ENCODE peak calls at places on chromosomes 16 and 17, in ten cellular contexts. R is PC-3; J is psoas muscle; A is IMR-90; K is spleen; E is lower lobe of right lung; Y is heart left ventricle; P is esophagus squamous epithelium; M is left ventricle myocardium inferior; H is CD8-positive, alpha-beta T cell. V is an unnamed sample.

GRCh38 chr17:32350662-32351418 is 883 bp downstream of the ZNF207 start:
- DNase-seq in P (no peak), K (no peak), Y (peak; percentile 35), J (no peak), H (peak; percentile 44), R (peak; percentile 38), A (peak; percentile 62), M (no peak), E (no peak), V (peak; percentile 54)

GRCh38 chr16:83338941-83339340 is 468.8 kb upstream of the HSBP1 start:
- DNase-seq in H (no peak), R (no peak), M (no peak), J (no peak), Y (no peak), P (no peak), K (no peak), A (peak; percentile 37), E (no peak), V (no peak)

GRCh38 chr17:65027305-65027704 is 29.2 kb downstream of the GNA13 start:
- DNase-seq in E (no peak), M (no peak), P (no peak), J (no peak), H (peak; percentile 49), A (peak; percentile 83), Y (no peak), R (peak; percentile 96), K (no peak), V (peak; percentile 81)

GRCh38 chr16:64933890-64934289 is 188.0 kb downstream of the CDH11 start:
- DNase-seq in J (no peak), M (peak; percentile 19), E (no peak), Y (peak; percentile 51), P (no peak), R (no peak), A (peak; percentile 45), K (no peak), H (no peak), V (no peak)

GRCh38 chr17:78360371-78361226 is 722 bp upstream of the SOCS3 start:
- DNase-seq in E (peak; percentile 97), A (peak; percentile 80), P (peak; percentile 46), R (peak; percentile 98), Y (peak; percentile 92), K (peak; percentile 99), M (peak; percentile 92), H (peak; percentile 95), J (peak; percentile 97), V (no peak)

GRCh38 chr17:9783012-9783411 is 8.4 kb downstream of the DHRS7C start:
- DNase-seq in E (no peak), R (no peak), A (no peak), M (no peak), P (no peak), H (no peak), K (no peak), J (no peak), Y (no peak), V (no peak)

GRCh38 chr17:56884483-56885144 is 29.2 kb downstream of the TRIM25 start:
- DNase-seq in J (no peak), A (no peak), R (no peak), K (no peak), M (no peak), H (no peak), Y (no peak), E (no peak), P (no peak), V (no peak)

GRCh38 chr17:59496178-59496577 is 69.2 kb upstream of the DHX40 start:
- DNase-seq in R (no peak), Y (no peak), M (no peak), A (no peak), K (no peak), P (no peak), E (no peak), J (no peak), H (no peak), V (no peak)

GRCh38 chr17:68512967-68513474 is 791 bp downstream of the PRKAR1A start:
- DNase-seq in E (no peak), A (peak; percentile 43), H (no peak), J (no peak), P (no peak), K (no peak), R (peak; percentile 44), M (no peak), Y (no peak), V (peak; percentile 20)

GRCh38 chr17:59620064-59620359 is 317 bp downstream of the CLTC start:
- DNase-seq in E (no peak), M (no peak), H (no peak), R (no peak), A (no peak), J (no peak), Y (no peak), K (no peak), P (peak; percentile 46), V (no peak)

GRCh38 chr16:29663020-29663828 is at the start of gene SPN:
- DNase-seq in J (no peak), A (no peak), E (peak; percentile 55), H (peak; percentile 42), Y (no peak), P (no peak), M (no peak), R (no peak), K (peak; percentile 80), V (no peak)

GRCh38 chr16:51151951-51152663 is 1.0 kb upstream of the SALL1 start:
- DNase-seq in K (no peak), J (no peak), R (no peak), H (no peak), Y (peak; percentile 49), P (no peak), A (peak; percentile 80), E (no peak), M (no peak), V (no peak)

GRCh38 chr17:43587647-43588046 is 41.5 kb upstream of the ETV4 start:
- DNase-seq in K (no peak), J (no peak), P (no peak), Y (no peak), A (no peak), H (no peak), M (no peak), E (no peak), R (no peak), V (no peak)

GRCh38 chr17:1347681-1348318 is 52.2 kb downstream of the YWHAE start:
- DNase-seq in H (no peak), R (no peak), E (peak; percentile 46), M (no peak), Y (peak; percentile 32), J (peak; percentile 67), P (no peak), A (peak; percentile 16), K (peak; percentile 81), V (no peak)

GRCh38 chr16:88754912-88755744 is 29.9 kb downstream of the PIEZO1 start:
- DNase-seq in Y (no peak), H (no peak), P (no peak), M (no peak), K (no peak), E (no peak), R (peak; percentile 73), J (no peak), A (peak; percentile 63), V (peak; percentile 94)

DNA sequence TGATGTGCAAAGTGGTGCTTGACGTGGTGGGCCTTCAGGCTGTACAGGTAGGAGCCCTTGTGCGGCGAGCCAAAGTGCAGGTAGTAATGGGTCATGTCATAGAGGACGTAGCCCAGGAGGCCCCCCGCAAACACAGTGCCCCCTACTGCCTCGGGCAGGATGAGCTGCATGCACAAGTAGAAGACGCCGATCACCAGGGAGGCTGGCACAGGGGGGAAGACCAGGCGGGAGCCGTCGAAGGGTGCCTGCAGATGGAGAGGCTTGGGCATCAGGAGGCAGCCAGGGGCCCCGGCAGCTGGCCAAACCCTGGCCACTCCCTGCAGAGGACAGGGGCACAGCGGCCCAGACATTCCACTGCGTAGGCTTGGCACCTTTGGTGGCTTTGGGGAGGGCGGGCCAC is 15.7 kb upstream of the MLKL start:
- DNase-seq in R (no peak), E (no peak), M (no peak), Y (no peak), H (no peak), J (no peak), K (peak; percentile 55), P (no peak), A (no peak), V (no peak)
- H3K27ac ChIP-seq in R (no peak overlapping the region), E (no peak overlapping the region), M (no peak overlapping the region), Y (no peak overlapping the region), H (no peak overlapping the region), J (no peak overlapping the region), K (no peak overlapping the region), P (no peak overlapping the region), A (no peak overlapping the region), V (no peak overlapping the region)

GRCh38 chr17:83204230-83204725 is 124.9 kb downstream of the METRNL start:
- DNase-seq in P (no peak), H (no peak), R (no peak), K (no peak), A (no peak), E (peak; percentile 10), Y (no peak), J (no peak), M (no peak), V (no peak)
- H3K4me1 ChIP-seq in P (peaks cover 62% of the 10 kb centered on the region), H (peaks cover 23% of the 10 kb centered on the region), R (peaks cover 15% of the 10 kb centered on the region), K (peaks cover 12% of the 10 kb centered on the region), A (peaks cover 15% of the 10 kb centered on the region), E (peaks cover 40% of the 10 kb centered on the region), Y (peaks cover 46% of the 10 kb centered on the region), J (peaks cover 21% of the 10 kb centered on the region), M (peaks cover 49% of the 10 kb centered on the region), V (no peaks in the 10 kb centered on the region)

DNA sequence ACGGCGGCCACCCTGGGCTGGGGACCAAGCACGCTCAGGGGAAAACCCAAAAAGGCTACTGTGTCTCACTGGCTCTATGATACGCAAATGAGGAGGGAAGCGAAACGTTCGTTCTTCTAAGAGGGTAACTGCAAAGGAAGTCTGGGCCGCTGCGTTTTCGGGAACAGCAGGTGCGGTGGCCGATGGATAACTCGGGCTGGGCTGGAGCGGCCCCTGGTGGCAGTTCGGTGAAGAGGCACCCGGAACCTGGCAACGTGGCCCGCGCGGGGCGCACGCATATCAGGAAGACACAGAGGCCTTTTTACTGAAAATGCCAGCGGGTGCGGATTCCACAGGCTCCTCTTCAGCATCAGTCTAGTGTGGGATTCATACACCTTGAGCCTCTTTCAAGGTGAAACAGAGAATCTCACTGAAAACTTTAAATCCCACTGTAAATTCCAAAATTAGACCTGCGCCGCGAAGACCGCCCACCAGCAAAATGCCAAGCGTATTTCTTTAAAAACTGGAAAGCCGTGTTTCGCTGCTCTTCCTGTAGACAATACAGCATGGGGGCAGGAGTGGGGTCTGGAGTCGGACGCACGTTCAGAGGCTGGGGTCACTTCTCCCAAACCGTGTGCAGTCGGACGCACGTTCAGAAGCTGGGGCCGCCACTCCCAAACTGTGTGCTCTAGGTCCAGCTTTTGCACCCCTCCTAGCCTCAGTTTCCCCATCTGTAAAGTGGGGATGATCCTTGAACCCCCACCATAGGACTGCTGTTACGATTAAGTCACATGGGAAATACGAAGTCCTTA is 44.4 kb upstream of the METTL9 start:
- DNase-seq in K (peak; percentile 99), H (peak; percentile 94), M (peak; percentile 90), Y (peak; percentile 89), A (peak; percentile 71), J (peak; percentile 96), R (peak; percentile 86), E (peak; percentile 94), P (peak; percentile 82), V (no peak)
- H3K27ac ChIP-seq in K (peak overlapping the region; percentile 70), H (no peak overlapping the region), M (no peak overlapping the region), Y (no peak overlapping the region), A (no peak overlapping the region), J (peak overlapping the region; percentile 90), R (no peak overlapping the region), E (no peak overlapping the region), P (no peak overlapping the region), V (no peak overlapping the region)

GRCh38 chr17:41781404-41782110 is 5.0 kb downstream of the JUP start:
- DNase-seq in H (no peak), A (no peak), M (peak; percentile 54), E (no peak), K (no peak), R (no peak), J (no peak), P (no peak), Y (no peak), V (no peak)
- H3K4me1 ChIP-seq in H (peaks cover 14% of the 10 kb centered on the region), A (peaks cover 30% of the 10 kb centered on the region), M (peaks cover 100% of the 10 kb centered on the region), E (peaks cover 80% of the 10 kb centered on the region), K (peaks cover 32% of the 10 kb centered on the region), R (peaks cover 32% of the 10 kb centered on the region), J (peaks cover 78% of the 10 kb centered on the region), P (peaks cover 100% of the 10 kb centered on the region), Y (peaks cover 89% of the 10 kb centered on the region), V (peaks cover 34% of the 10 kb centered on the region)

V was measured in foreskin keratinocyte.